ENCODE peak calls at places on chromosomes 5 and 9, in eight cellular contexts. One of them, this sample, is unnamed.

GRCh38 chr9:104618104-104618503 is at the start of gene OR13C9:
- DNase-seq in GM23248: no peak
- DNase-seq in IMR-90: no peak
- DNase-seq in neural progenitor cell: no peak
- DNase-seq in uterus: no peak
- DNase-seq in HL-60: no peak
- DNase-seq in A549: no peak
- DNase-seq in aorta: no peak
- DNase-seq in this sample: no peak

GRCh38 chr9:16221350-16221749 is 649.1 kb downstream of the BNC2 start:
- DNase-seq in GM23248: no peak
- DNase-seq in IMR-90: no peak
- DNase-seq in neural progenitor cell: no peak
- DNase-seq in uterus: no peak
- DNase-seq in HL-60: no peak
- DNase-seq in A549: no peak
- DNase-seq in aorta: no peak
- DNase-seq in this sample: no peak

GRCh38 chr9:35791321-35791921 is at the start of gene NPR2:
- DNase-seq in GM23248: peak
- DNase-seq in IMR-90: peak
- DNase-seq in neural progenitor cell: peak
- DNase-seq in uterus: peak
- DNase-seq in HL-60: no peak
- DNase-seq in A549: no peak
- DNase-seq in aorta: peak
- DNase-seq in this sample: no peak

GRCh38 chr9:109901191-109901590 is 121.2 kb downstream of the PALM2AKAP2 start:
- DNase-seq in GM23248: peak
- DNase-seq in IMR-90: peak
- DNase-seq in neural progenitor cell: no peak
- DNase-seq in uterus: no peak
- DNase-seq in HL-60: no peak
- DNase-seq in A549: no peak
- DNase-seq in aorta: no peak
- DNase-seq in this sample: peak

GRCh38 chr9:106878943-106879916 is 16.3 kb downstream of the ZNF462 start:
- DNase-seq in GM23248: peak
- DNase-seq in IMR-90: peak
- DNase-seq in neural progenitor cell: peak
- DNase-seq in uterus: peak
- DNase-seq in HL-60: no peak
- DNase-seq in A549: peak
- DNase-seq in aorta: peak
- DNase-seq in this sample: peak

GRCh38 chr5:174383196-174384178 is 338.0 kb downstream of the NSG2 start:
- DNase-seq in GM23248: no peak
- DNase-seq in IMR-90: peak
- DNase-seq in neural progenitor cell: no peak
- DNase-seq in uterus: no peak
- DNase-seq in HL-60: no peak
- DNase-seq in A549: no peak
- DNase-seq in aorta: no peak
- DNase-seq in this sample: no peak

GRCh38 chr9:91162784-91163440 is 198.8 kb downstream of the AUH start:
- DNase-seq in GM23248: no peak
- DNase-seq in IMR-90: no peak
- DNase-seq in neural progenitor cell: no peak
- DNase-seq in uterus: no peak
- DNase-seq in HL-60: peak
- DNase-seq in A549: no peak
- DNase-seq in aorta: no peak
- DNase-seq in this sample: no peak

GRCh38 chr5:73678322-73678740 is 52.3 kb downstream of the ARHGEF28 start:
- DNase-seq in GM23248: no peak
- DNase-seq in IMR-90: no peak
- DNase-seq in neural progenitor cell: no peak
- DNase-seq in uterus: no peak
- DNase-seq in HL-60: no peak
- DNase-seq in A549: peak
- DNase-seq in aorta: no peak
- DNase-seq in this sample: no peak

GRCh38 chr9:114522847-114523246 is 17.6 kb upstream of the WHRN start:
- DNase-seq in GM23248: no peak
- DNase-seq in IMR-90: no peak
- DNase-seq in neural progenitor cell: no peak
- DNase-seq in uterus: no peak
- DNase-seq in HL-60: no peak
- DNase-seq in A549: no peak
- DNase-seq in aorta: no peak
- DNase-seq in this sample: no peak

GRCh38 chr5:63822633-63823032 is 139.6 kb downstream of the HTR1A start:
- DNase-seq in GM23248: no peak
- DNase-seq in IMR-90: no peak
- DNase-seq in neural progenitor cell: no peak
- DNase-seq in uterus: no peak
- DNase-seq in HL-60: no peak
- DNase-seq in A549: no peak
- DNase-seq in aorta: no peak
- DNase-seq in this sample: no peak

GRCh38 chr9:37706290-37706689 is 47.3 kb upstream of the TRMT10B start:
- DNase-seq in GM23248: peak
- DNase-seq in IMR-90: no peak
- DNase-seq in neural progenitor cell: no peak
- DNase-seq in uterus: no peak
- DNase-seq in HL-60: no peak
- DNase-seq in A549: no peak
- DNase-seq in aorta: no peak
- DNase-seq in this sample: no peak

GRCh38 chr9:129626944-129627297 is 958 bp downstream of the NTMT1 start:
- DNase-seq in GM23248: peak
- DNase-seq in IMR-90: peak
- DNase-seq in neural progenitor cell: no peak
- DNase-seq in uterus: no peak
- DNase-seq in HL-60: no peak
- DNase-seq in A549: no peak
- DNase-seq in aorta: no peak
- DNase-seq in this sample: peak

GRCh38 chr9:129623331-129623730 is 2.4 kb upstream of the C9orf50 start:
- DNase-seq in GM23248: peak
- DNase-seq in IMR-90: peak
- DNase-seq in neural progenitor cell: no peak
- DNase-seq in uterus: no peak
- DNase-seq in HL-60: peak
- DNase-seq in A549: no peak
- DNase-seq in aorta: no peak
- DNase-seq in this sample: no peak

GRCh38 chr9:129626079-129626943 is at the start of gene NTMT1:
- DNase-seq in GM23248: peak
- DNase-seq in IMR-90: peak
- DNase-seq in neural progenitor cell: peak
- DNase-seq in uterus: peak
- DNase-seq in HL-60: peak
- DNase-seq in A549: peak
- DNase-seq in aorta: peak
- DNase-seq in this sample: no peak

GRCh38 chr9:129624168-129624759 is 1.7 kb upstream of the NTMT1 start:
- DNase-seq in GM23248: peak
- DNase-seq in IMR-90: peak
- DNase-seq in neural progenitor cell: peak
- DNase-seq in uterus: no peak
- DNase-seq in HL-60: no peak
- DNase-seq in A549: peak
- DNase-seq in aorta: peak
- DNase-seq in this sample: no peak

DNA sequence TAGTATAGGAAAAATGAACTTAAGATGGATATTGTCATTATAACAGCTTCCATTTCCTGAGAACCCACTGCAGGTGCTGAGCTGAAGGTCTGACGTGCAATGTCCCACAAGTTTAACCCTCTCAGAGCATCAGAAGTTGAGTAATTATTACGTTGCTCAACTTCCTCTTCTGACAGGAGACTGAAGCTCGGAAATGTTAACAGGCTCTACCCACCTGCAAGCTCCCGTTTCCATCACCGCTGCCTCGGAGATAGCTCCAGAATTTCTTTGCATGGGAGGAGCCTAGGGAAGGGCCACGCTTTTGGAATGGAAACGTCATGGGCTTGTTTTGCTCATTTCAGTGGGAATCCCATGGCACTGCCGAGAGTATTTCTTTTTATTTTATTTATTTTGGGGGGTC is 1.0 kb upstream of the NTMT1 start:
- DNase-seq in GM23248: no peak
- DNase-seq in IMR-90: peak
- DNase-seq in neural progenitor cell: no peak
- DNase-seq in uterus: no peak
- DNase-seq in HL-60: peak
- DNase-seq in A549: no peak
- DNase-seq in aorta: no peak
- DNase-seq in this sample: no peak
- H3K4me3 ChIP-seq in GM23248: no peak
- H3K4me3 ChIP-seq in IMR-90: no peak
- H3K4me3 ChIP-seq in neural progenitor cell: no peak
- H3K4me3 ChIP-seq in uterus: no peak
- H3K4me3 ChIP-seq in HL-60: peak
- H3K4me3 ChIP-seq in A549: no peak
- H3K4me3 ChIP-seq in aorta: no peak
- H3K4me3 ChIP-seq in this sample: no peak

GRCh38 chr5:180803181-180804128 is 849 bp upstream of the MGAT1 start:
- DNase-seq in GM23248: peak
- DNase-seq in IMR-90: no peak
- DNase-seq in neural progenitor cell: peak
- DNase-seq in uterus: peak
- DNase-seq in HL-60: peak
- DNase-seq in A549: no peak
- DNase-seq in aorta: peak
- DNase-seq in this sample: no peak

GRCh38 chr5:180802325-180803180 is at the start of gene MGAT1:
- DNase-seq in GM23248: peak
- DNase-seq in IMR-90: peak
- DNase-seq in neural progenitor cell: peak
- DNase-seq in uterus: peak
- DNase-seq in HL-60: peak
- DNase-seq in A549: peak
- DNase-seq in aorta: peak
- DNase-seq in this sample: peak

GRCh38 chr5:180806351-180807011 is 3.9 kb upstream of the MGAT1 start:
- DNase-seq in GM23248: no peak
- DNase-seq in IMR-90: no peak
- DNase-seq in neural progenitor cell: no peak
- DNase-seq in uterus: no peak
- DNase-seq in HL-60: no peak
- DNase-seq in A549: no peak
- DNase-seq in aorta: no peak
- DNase-seq in this sample: no peak

GRCh38 chr5:180801596-180802324 is 846 bp downstream of the MGAT1 start:
- DNase-seq in GM23248: peak
- DNase-seq in IMR-90: no peak
- DNase-seq in neural progenitor cell: no peak
- DNase-seq in uterus: no peak
- DNase-seq in HL-60: no peak
- DNase-seq in A549: no peak
- DNase-seq in aorta: no peak
- DNase-seq in this sample: no peak

DNA sequence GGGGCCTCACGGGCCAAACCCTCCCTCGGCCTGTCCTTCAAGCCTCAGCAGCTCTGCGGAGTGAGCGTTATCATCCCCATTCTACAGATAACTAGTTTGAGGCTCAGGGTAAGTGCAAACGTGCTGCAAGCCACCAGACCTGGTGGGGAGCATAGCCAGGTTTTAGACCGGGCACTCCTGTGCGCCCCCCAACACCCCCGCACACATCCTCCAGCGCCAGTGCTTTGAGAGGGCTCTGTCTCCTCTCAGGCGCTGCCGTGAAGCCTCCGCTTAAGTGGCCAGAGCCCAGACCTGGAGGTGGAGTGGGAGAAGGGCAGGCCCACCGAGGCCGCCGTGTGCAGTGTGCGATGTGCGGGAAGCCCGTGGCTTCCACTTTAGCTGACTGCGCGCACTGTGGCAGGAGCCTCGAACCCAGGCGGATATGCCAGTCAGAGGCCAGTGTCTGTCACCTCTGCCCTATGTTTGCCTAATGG is 1.6 kb upstream of the MGAT1 start:
- DNase-seq in GM23248: no peak
- DNase-seq in IMR-90: no peak
- DNase-seq in neural progenitor cell: no peak
- DNase-seq in uterus: no peak
- DNase-seq in HL-60: no peak
- DNase-seq in A549: no peak
- DNase-seq in aorta: no peak
- DNase-seq in this sample: no peak
- H3K4me3 ChIP-seq in GM23248: peak
- H3K4me3 ChIP-seq in IMR-90: no peak
- H3K4me3 ChIP-seq in neural progenitor cell: no peak
- H3K4me3 ChIP-seq in uterus: no peak
- H3K4me3 ChIP-seq in HL-60: peak
- H3K4me3 ChIP-seq in A549: no peak
- H3K4me3 ChIP-seq in aorta: no peak
- H3K4me3 ChIP-seq in this sample: no peak

GRCh38 chr5:15752886-15753285 is 252.9 kb downstream of the FBXL7 start:
- DNase-seq in GM23248: peak
- DNase-seq in IMR-90: peak
- DNase-seq in neural progenitor cell: no peak
- DNase-seq in uterus: peak
- DNase-seq in HL-60: no peak
- DNase-seq in A549: no peak
- DNase-seq in aorta: peak
- DNase-seq in this sample: peak
- H3K4me3 ChIP-seq in GM23248: peak
- H3K4me3 ChIP-seq in IMR-90: peak
- H3K4me3 ChIP-seq in neural progenitor cell: no peak
- H3K4me3 ChIP-seq in uterus: no peak
- H3K4me3 ChIP-seq in HL-60: no peak
- H3K4me3 ChIP-seq in A549: no peak
- H3K4me3 ChIP-seq in aorta: no peak
- H3K4me3 ChIP-seq in this sample: peak

DNA sequence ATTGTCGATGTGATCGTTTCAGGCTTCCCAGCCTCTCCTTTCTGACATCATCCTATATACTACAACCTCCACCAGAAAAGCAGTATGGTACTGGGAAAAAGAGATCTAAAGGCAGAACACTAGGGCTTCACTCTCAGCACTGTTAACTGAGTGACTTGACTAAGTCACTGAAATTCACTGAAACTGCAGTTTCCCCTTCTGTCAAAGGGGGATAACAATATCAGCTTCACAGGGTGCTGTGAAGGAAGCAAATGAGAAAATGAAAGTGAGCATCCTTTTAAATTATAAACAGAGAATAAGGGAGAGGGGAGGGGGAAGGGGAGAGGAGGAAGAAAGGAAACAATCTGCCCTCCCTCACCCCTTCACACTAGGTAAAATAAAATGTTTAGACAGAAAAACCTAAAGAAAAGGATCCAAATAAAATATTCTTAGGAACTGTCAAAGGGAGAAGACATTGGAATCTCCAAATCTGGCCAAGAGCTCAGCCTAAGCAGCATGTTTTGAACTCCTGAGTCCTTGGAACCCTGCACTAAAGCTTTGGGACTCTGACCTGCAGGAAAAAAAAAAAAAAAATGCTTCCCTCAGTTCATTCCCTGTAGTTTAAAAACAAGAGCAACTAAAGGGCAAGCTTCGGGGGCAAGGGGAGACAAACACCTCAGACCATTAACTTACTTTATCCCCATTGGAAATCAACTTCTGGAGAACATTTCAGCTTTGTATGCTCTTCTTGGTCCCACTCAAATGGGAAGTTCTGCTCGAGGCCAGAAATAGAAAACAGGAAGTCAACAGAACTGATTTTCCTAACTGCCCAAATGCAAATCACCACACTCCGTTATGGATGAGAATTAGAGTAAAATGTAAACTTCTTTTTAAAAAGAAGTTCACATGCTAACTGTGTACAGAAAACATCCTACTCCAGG is 178.3 kb downstream of the DEPDC1B start:
- DNase-seq in GM23248: no peak
- DNase-seq in IMR-90: no peak
- DNase-seq in neural progenitor cell: no peak
- DNase-seq in uterus: no peak
- DNase-seq in HL-60: no peak
- DNase-seq in A549: no peak
- DNase-seq in aorta: no peak
- DNase-seq in this sample: no peak
- H3K4me3 ChIP-seq in GM23248: no peak
- H3K4me3 ChIP-seq in IMR-90: no peak
- H3K4me3 ChIP-seq in neural progenitor cell: no peak
- H3K4me3 ChIP-seq in uterus: no peak
- H3K4me3 ChIP-seq in HL-60: no peak
- H3K4me3 ChIP-seq in A549: no peak
- H3K4me3 ChIP-seq in aorta: no peak
- H3K4me3 ChIP-seq in this sample: no peak

This sample was measured in skeletal muscle cell.